ENCODE peak calls at places on chromosomes 7 and 10, in seven cellular contexts. B is AG09309, W is fibroblast of villous mesenchyme, A is adrenal gland, O is cardiac muscle cell, D is fibroblast of mammary gland, S is thoracic aorta. E is an unnamed sample.

GRCh38 chr7:2465928-2466327 is 10.3 kb downstream of the GRIFIN start:
- DNase-seq in B (no peak), W (no peak), A (no peak), O (no peak), D (no peak), S (no peak), E (no peak)

GRCh38 chr10:33273295-33274002 is 61.0 kb downstream of the NRP1 start:
- DNase-seq in B (peak), W (peak), A (peak), O (peak), D (peak), S (peak), E (peak)

GRCh38 chr10:93452143-93452542 is 30.0 kb downstream of the MYOF start:
- DNase-seq in B (no peak), W (no peak), A (no peak), O (no peak), D (no peak), S (no peak), E (no peak)

GRCh38 chr7:114981323-114981722 is 59.4 kb downstream of the MDFIC start:
- DNase-seq in B (no peak), W (no peak), A (no peak), O (no peak), D (no peak), S (no peak), E (no peak)

GRCh38 chr7:129457101-129457500 is 22.9 kb downstream of the STRIP2 start:
- DNase-seq in B (no peak), W (no peak), A (no peak), O (no peak), D (no peak), S (no peak), E (no peak)

GRCh38 chr7:2631924-2632716 is at the start of gene TTYH3:
- DNase-seq in B (no peak), W (no peak), A (peak), O (no peak), D (no peak), S (no peak), E (no peak)

GRCh38 chr10:83764681-83765080 is 374.6 kb upstream of the GHITM start:
- DNase-seq in B (peak), W (peak), A (peak), O (peak), D (no peak), S (no peak), E (no peak)

GRCh38 chr10:30805061-30805460 is 175.5 kb upstream of the LYZL2 start:
- DNase-seq in B (no peak), W (no peak), A (no peak), O (no peak), D (no peak), S (no peak), E (no peak)

GRCh38 chr7:43377196-43377935 is 205.5 kb upstream of the STK17A start:
- DNase-seq in B (no peak), W (no peak), A (no peak), O (peak), D (peak), S (no peak), E (no peak)

GRCh38 chr7:158710651-158711102 is 6.1 kb upstream of the NCAPG2 start:
- DNase-seq in B (peak), W (peak), A (no peak), O (peak), D (peak), S (no peak), E (no peak)

GRCh38 chr10:107583974-107584373 is 419.5 kb upstream of the SORCS1 start:
- DNase-seq in B (no peak), W (peak), A (no peak), O (no peak), D (no peak), S (no peak), E (no peak)

GRCh38 chr7:2248984-2249694 is 7.1 kb downstream of the NUDT1 start:
- DNase-seq in B (peak), W (peak), A (peak), O (peak), D (peak), S (no peak), E (no peak)

GRCh38 chr7:100705341-100705752 is 574 bp upstream of the POP7 start:
- DNase-seq in B (no peak), W (peak), A (peak), O (peak), D (peak), S (no peak), E (peak)

GRCh38 chr7:90708841-90709317 is 112.8 kb downstream of the CDK14 start:
- DNase-seq in B (no peak), W (peak), A (no peak), O (peak), D (peak), S (no peak), E (peak)

GRCh38 chr7:20189852-20190251 is 27.3 kb downstream of the MACC1 start:
- DNase-seq in B (no peak), W (no peak), A (no peak), O (no peak), D (no peak), S (no peak), E (no peak)

GRCh38 chr7:110762514-110762913 is 328.4 kb upstream of the LRRN3 start:
- DNase-seq in B (no peak), W (peak), A (no peak), O (peak), D (no peak), S (no peak), E (no peak)

GRCh38 chr7:88091988-88092675 is 127.7 kb downstream of the SRI start:
- DNase-seq in B (no peak), W (no peak), A (no peak), O (no peak), D (no peak), S (no peak), E (no peak)

DNA sequence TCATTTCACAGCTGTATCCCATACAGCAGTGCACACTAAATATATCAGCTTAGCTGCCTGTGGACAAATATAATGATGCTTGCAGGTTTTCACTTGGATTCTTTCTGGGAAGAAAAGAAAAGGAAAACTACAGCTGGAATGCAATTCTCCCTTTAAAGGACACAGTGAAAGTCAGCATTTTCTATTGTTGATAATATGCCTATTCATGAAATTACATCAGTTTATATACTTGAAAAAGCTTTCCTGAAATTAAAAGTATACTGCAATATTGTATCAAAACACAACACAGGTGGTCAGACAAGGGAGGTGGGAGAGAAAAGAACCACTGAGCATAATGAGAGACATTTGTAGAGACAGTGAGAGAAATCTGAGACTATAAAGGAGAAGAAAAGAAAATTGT is 20.3 kb downstream of the THSD7A start:
- DNase-seq in B (no peak), W (no peak), A (no peak), O (no peak), D (no peak), S (no peak), E (no peak)
- TF ChIP-seq CTCF in B (no peak), W (no peak), A (no peak), O (no peak), D (no peak), S (no peak), E (no peak)

GRCh38 chr7:95476904-95477594 is 8.7 kb upstream of the ASB4 start:
- DNase-seq in B (no peak), W (peak), A (peak), O (peak), D (peak), S (peak), E (peak)
- H3K4me3 ChIP-seq in B (no peak), W (no peak), A (no peak), O (no peak), D (no peak), S (no peak), E (no peak)

GRCh38 chr7:125480762-125481161 is 551.1 kb upstream of the POT1 start:
- DNase-seq in B (no peak), W (no peak), A (no peak), O (no peak), D (no peak), S (no peak), E (no peak)
- TF ChIP-seq CTCF in B (no peak), W (no peak), A (no peak), O (no peak), D (no peak), S (no peak), E (no peak)

GRCh38 chr10:110498982-110499795 is 1.5 kb downstream of the DUSP5 start:
- DNase-seq in B (no peak), W (peak), A (peak), O (peak), D (peak), S (no peak), E (peak)

GRCh38 chr10:110501142-110501937 is 3.6 kb downstream of the DUSP5 start:
- DNase-seq in B (peak), W (peak), A (peak), O (peak), D (peak), S (peak), E (peak)

GRCh38 chr10:110499796-110500514 is 2.2 kb downstream of the DUSP5 start:
- DNase-seq in B (no peak), W (no peak), A (no peak), O (no peak), D (no peak), S (no peak), E (no peak)

GRCh38 chr10:110502072-110502845 is 4.6 kb downstream of the DUSP5 start:
- DNase-seq in B (no peak), W (no peak), A (no peak), O (no peak), D (peak), S (no peak), E (no peak)

GRCh38 chr10:110500515-110500905 is 2.8 kb downstream of the DUSP5 start:
- DNase-seq in B (no peak), W (peak), A (no peak), O (peak), D (peak), S (no peak), E (no peak)
- H3K4me3 ChIP-seq in B (peak), W (peak), A (peak), O (peak), D (peak), S (no peak), E (peak)

GRCh38 chr7:142485617-142486226 is 227.9 kb upstream of the PRSS58 start:
- DNase-seq in B (no peak), W (no peak), A (no peak), O (no peak), D (no peak), S (no peak), E (no peak)
- TF ChIP-seq CTCF in B (peak), W (peak), A (no peak), O (peak), D (peak), S (no peak), E (no peak)

DNA sequence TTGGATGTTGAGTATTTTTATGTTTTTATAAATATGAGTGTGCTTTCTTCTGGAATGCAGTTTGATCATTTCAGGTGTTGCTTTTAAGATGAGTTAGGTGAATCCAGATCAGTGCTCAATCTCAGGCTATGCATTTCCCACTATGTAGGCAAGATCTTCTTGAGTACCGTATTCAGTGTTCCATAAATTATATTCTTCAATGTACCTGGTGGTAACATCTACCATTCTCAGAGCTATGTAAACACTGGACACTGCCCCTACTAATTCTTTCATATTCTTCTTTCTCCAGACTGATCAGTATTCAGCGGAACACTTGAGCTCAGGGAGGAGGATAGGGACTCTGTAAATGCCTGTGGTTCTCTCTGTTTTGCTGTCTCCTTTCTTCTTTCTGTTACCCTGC is 25.5 kb upstream of the NME8 start:
- DNase-seq in B (no peak), W (no peak), A (no peak), O (no peak), D (no peak), S (no peak), E (no peak)
- H3K4me3 ChIP-seq in B (no peak), W (no peak), A (no peak), O (no peak), D (no peak), S (no peak), E (no peak)

GRCh38 chr7:72476608-72477305 is 64.6 kb upstream of the CALN1 start:
- DNase-seq in B (no peak), W (no peak), A (no peak), O (no peak), D (no peak), S (no peak), E (peak)
- TF ChIP-seq CTCF in B (no peak), W (no peak), A (no peak), O (no peak), D (no peak), S (no peak), E (no peak)

E was measured in stomach.